ENCODE peak calls at places on chromosomes 2 and 18, in six cellular contexts. L is naive thymus-derived CD8-positive, alpha-beta T cell; B is PC-9; V is GM23248; H is sigmoid colon; F is anterior cingulate cortex. Z is an unnamed sample.

GRCh38 chr2:74102516-74102915 is 45.2 kb downstream of the BOLA3 start:
- DNase-seq in V (no peak), F (no peak), H (no peak), B (no peak), L (no peak), Z (no peak)

GRCh38 chr18:48477353-48477752 is 61.5 kb upstream of the CTIF start:
- DNase-seq in B (no peak), V (no peak), L (no peak), H (no peak), F (no peak), Z (no peak)

GRCh38 chr2:175837046-175837445 is 165.0 kb downstream of the LNPK start:
- DNase-seq in B (no peak), L (no peak), V (peak), H (no peak), F (no peak), Z (no peak)

GRCh38 chr2:78654941-78655340 is 370.6 kb upstream of the REG3G start:
- DNase-seq in V (no peak), F (no peak), H (no peak), B (no peak), L (no peak), Z (no peak)

GRCh38 chr2:86790134-86790827 is 432 bp downstream of the CD8A start:
- DNase-seq in L (peak), H (no peak), F (no peak), B (no peak), V (peak), Z (no peak)

GRCh38 chr2:100196786-100197494 is 54.5 kb upstream of the AFF3 start:
- DNase-seq in H (peak), B (no peak), L (no peak), F (no peak), V (peak), Z (no peak)

GRCh38 chr2:161954103-161954502 is 119.9 kb downstream of the DPP4 start:
- DNase-seq in B (no peak), H (no peak), F (no peak), V (no peak), L (peak), Z (no peak)

GRCh38 chr2:100151310-100151709 is 8.9 kb upstream of the AFF3 start:
- DNase-seq in L (no peak), V (no peak), F (no peak), B (no peak), H (no peak), Z (no peak)